ENCODE peak calls at places on chromosomes 16 and 17, in eight cellular contexts. One of them, this sample, is unnamed.

GRCh38 chr17:54899721-54900456 is 763 bp upstream of the TOM1L1 start:
- DNase-seq in MM.1S: no peak
- DNase-seq in left ventricle myocardium inferior: no peak
- DNase-seq in stomach: no peak
- DNase-seq in A549: no peak
- DNase-seq in neural progenitor cell: peak; percentile 58
- DNase-seq in IMR-90: peak; percentile 4
- DNase-seq in GM23338: peak; percentile 70
- DNase-seq in this sample: no peak

GRCh38 chr17:73902416-73903181 is 258.4 kb upstream of the SDK2 start:
- DNase-seq in stomach: no peak
- DNase-seq in A549: no peak
- DNase-seq in left ventricle myocardium inferior: no peak
- DNase-seq in GM23338: peak; percentile 78
- DNase-seq in MM.1S: peak; percentile 19
- DNase-seq in neural progenitor cell: peak; percentile 39
- DNase-seq in IMR-90: no peak
- DNase-seq in this sample: no peak

GRCh38 chr17:73021771-73022170 is 70.7 kb downstream of the SLC39A11 start:
- DNase-seq in left ventricle myocardium inferior: no peak
- DNase-seq in IMR-90: no peak
- DNase-seq in neural progenitor cell: no peak
- DNase-seq in A549: no peak
- DNase-seq in GM23338: no peak
- DNase-seq in MM.1S: no peak
- DNase-seq in stomach: no peak
- DNase-seq in this sample: no peak

GRCh38 chr16:77987772-77988171 is 34.6 kb upstream of the CLEC3A start:
- DNase-seq in stomach: no peak
- DNase-seq in MM.1S: no peak
- DNase-seq in IMR-90: no peak
- DNase-seq in neural progenitor cell: no peak
- DNase-seq in GM23338: no peak
- DNase-seq in left ventricle myocardium inferior: no peak
- DNase-seq in A549: no peak
- DNase-seq in this sample: no peak

GRCh38 chr17:43669971-43670644 is 8.4 kb upstream of the MEOX1 start:
- DNase-seq in A549: no peak
- DNase-seq in IMR-90: peak; percentile 81
- DNase-seq in stomach: peak; percentile 32
- DNase-seq in left ventricle myocardium inferior: no peak
- DNase-seq in neural progenitor cell: no peak
- DNase-seq in GM23338: peak; percentile 55
- DNase-seq in MM.1S: peak; percentile 33
- DNase-seq in this sample: no peak

GRCh38 chr17:44132275-44132821 is 8.9 kb upstream of the HDAC5 start:
- DNase-seq in neural progenitor cell: no peak
- DNase-seq in IMR-90: no peak
- DNase-seq in MM.1S: no peak
- DNase-seq in GM23338: no peak
- DNase-seq in stomach: no peak
- DNase-seq in A549: no peak
- DNase-seq in left ventricle myocardium inferior: no peak
- DNase-seq in this sample: no peak

GRCh38 chr17:49067163-49067562 is 65.4 kb upstream of the B4GALNT2 start:
- DNase-seq in left ventricle myocardium inferior: no peak
- DNase-seq in GM23338: peak; percentile 66
- DNase-seq in neural progenitor cell: peak; percentile 36
- DNase-seq in MM.1S: no peak
- DNase-seq in A549: no peak
- DNase-seq in stomach: no peak
- DNase-seq in IMR-90: no peak
- DNase-seq in this sample: no peak

GRCh38 chr17:20206068-20206467 is 196.9 kb downstream of the SPECC1 start:
- DNase-seq in neural progenitor cell: no peak
- DNase-seq in stomach: no peak
- DNase-seq in GM23338: no peak
- DNase-seq in IMR-90: no peak
- DNase-seq in A549: peak; percentile 74
- DNase-seq in left ventricle myocardium inferior: no peak
- DNase-seq in MM.1S: no peak
- DNase-seq in this sample: no peak

GRCh38 chr17:68600881-68601564 is at the start of gene FAM20A:
- DNase-seq in neural progenitor cell: peak; percentile 59
- DNase-seq in GM23338: peak; percentile 53
- DNase-seq in A549: peak; percentile 24
- DNase-seq in IMR-90: no peak
- DNase-seq in left ventricle myocardium inferior: peak; percentile 58
- DNase-seq in stomach: peak; percentile 87
- DNase-seq in MM.1S: no peak
- DNase-seq in this sample: peak; percentile 91

GRCh38 chr17:79990704-79991103 is 45.0 kb downstream of the TBC1D16 start:
- DNase-seq in GM23338: no peak
- DNase-seq in IMR-90: no peak
- DNase-seq in MM.1S: no peak
- DNase-seq in stomach: no peak
- DNase-seq in neural progenitor cell: no peak
- DNase-seq in left ventricle myocardium inferior: no peak
- DNase-seq in A549: no peak
- DNase-seq in this sample: no peak

GRCh38 chr17:12530126-12530525 is 135.6 kb upstream of the MYOCD start:
- DNase-seq in A549: no peak
- DNase-seq in left ventricle myocardium inferior: no peak
- DNase-seq in GM23338: no peak
- DNase-seq in IMR-90: no peak
- DNase-seq in stomach: no peak
- DNase-seq in neural progenitor cell: no peak
- DNase-seq in MM.1S: no peak
- DNase-seq in this sample: no peak

GRCh38 chr17:38885044-38885727 is 15.3 kb downstream of the LASP1 start:
- DNase-seq in MM.1S: no peak
- DNase-seq in neural progenitor cell: peak; percentile 5
- DNase-seq in IMR-90: no peak
- DNase-seq in stomach: no peak
- DNase-seq in A549: no peak
- DNase-seq in GM23338: no peak
- DNase-seq in left ventricle myocardium inferior: no peak
- DNase-seq in this sample: no peak

GRCh38 chr16:25553711-25554436 is 137.9 kb upstream of the HS3ST4 start:
- DNase-seq in IMR-90: peak; percentile 17
- DNase-seq in MM.1S: no peak
- DNase-seq in GM23338: no peak
- DNase-seq in A549: peak; percentile 26
- DNase-seq in neural progenitor cell: peak; percentile 12
- DNase-seq in left ventricle myocardium inferior: no peak
- DNase-seq in stomach: no peak
- DNase-seq in this sample: no peak

GRCh38 chr16:71426069-71426879 is 15.6 kb downstream of the TLE7 start:
- DNase-seq in neural progenitor cell: peak; percentile 88
- DNase-seq in MM.1S: no peak
- DNase-seq in IMR-90: peak; percentile 90
- DNase-seq in A549: peak; percentile 98
- DNase-seq in stomach: no peak
- DNase-seq in GM23338: peak; percentile 95
- DNase-seq in left ventricle myocardium inferior: no peak
- DNase-seq in this sample: peak; percentile 57

GRCh38 chr17:68843522-68843921 is 111.7 kb downstream of the ABCA8 start:
- DNase-seq in left ventricle myocardium inferior: no peak
- DNase-seq in A549: no peak
- DNase-seq in stomach: no peak
- DNase-seq in MM.1S: no peak
- DNase-seq in IMR-90: no peak
- DNase-seq in GM23338: no peak
- DNase-seq in neural progenitor cell: no peak
- DNase-seq in this sample: no peak

GRCh38 chr17:9529033-9529748 is 46.4 kb downstream of the STX8 start:
- DNase-seq in left ventricle myocardium inferior: no peak
- DNase-seq in neural progenitor cell: peak; percentile 33
- DNase-seq in stomach: no peak
- DNase-seq in A549: peak; percentile 55
- DNase-seq in MM.1S: no peak
- DNase-seq in IMR-90: peak; percentile 56
- DNase-seq in GM23338: peak; percentile 46
- DNase-seq in this sample: no peak

GRCh38 chr16:69397821-69398521 is 12.2 kb upstream of the TERF2 start:
- DNase-seq in A549: peak; percentile 93
- DNase-seq in stomach: no peak
- DNase-seq in GM23338: peak; percentile 83
- DNase-seq in IMR-90: peak; percentile 78
- DNase-seq in neural progenitor cell: peak; percentile 76
- DNase-seq in left ventricle myocardium inferior: no peak
- DNase-seq in MM.1S: no peak
- DNase-seq in this sample: no peak

GRCh38 chr17:36652716-36653115 is 51.3 kb downstream of the MRM1 start:
- DNase-seq in GM23338: no peak
- DNase-seq in A549: no peak
- DNase-seq in IMR-90: no peak
- DNase-seq in neural progenitor cell: no peak
- DNase-seq in stomach: no peak
- DNase-seq in MM.1S: no peak
- DNase-seq in left ventricle myocardium inferior: no peak
- DNase-seq in this sample: no peak

GRCh38 chr17:69144621-69145255 is 3.0 kb upstream of the ABCA6 start:
- DNase-seq in stomach: no peak
- DNase-seq in GM23338: no peak
- DNase-seq in MM.1S: no peak
- DNase-seq in IMR-90: no peak
- DNase-seq in A549: no peak
- DNase-seq in neural progenitor cell: no peak
- DNase-seq in left ventricle myocardium inferior: no peak
- DNase-seq in this sample: no peak

DNA sequence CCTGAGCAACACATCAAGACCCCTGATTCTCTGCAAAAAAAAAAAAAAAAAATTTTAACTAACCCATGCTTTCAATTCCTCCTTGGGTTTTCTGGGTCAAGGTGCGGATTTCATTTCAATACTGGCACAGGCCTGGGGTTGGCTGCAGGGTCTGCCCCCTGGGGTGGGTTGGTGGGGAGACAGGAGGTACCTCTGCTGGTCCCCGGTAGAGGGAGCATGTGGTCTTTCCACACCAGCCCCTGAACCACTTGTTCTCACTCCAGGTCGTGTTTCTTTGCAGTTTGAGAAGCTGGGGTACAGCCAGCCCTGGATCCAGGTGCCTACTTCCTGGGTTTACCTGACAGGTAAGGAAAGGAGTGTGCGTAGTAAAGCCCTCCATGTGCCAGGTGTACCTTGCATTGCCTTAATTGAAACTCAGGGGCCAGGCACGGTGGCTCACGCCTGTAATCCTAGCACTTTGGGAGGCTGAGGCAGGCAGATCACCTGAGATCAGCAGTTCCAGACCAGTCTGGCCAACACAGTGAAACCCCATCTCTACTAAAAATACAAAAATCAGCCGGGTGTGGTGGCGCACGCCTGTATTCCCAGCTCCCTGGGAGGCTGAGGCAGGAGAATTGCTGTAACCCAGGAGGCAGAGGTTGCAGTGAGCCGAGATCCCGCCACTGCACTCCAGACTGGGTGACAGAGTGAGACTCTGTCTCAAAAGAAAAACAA is 21.8 kb downstream of the SDR42E2 start:
- DNase-seq in A549: no peak
- DNase-seq in IMR-90: no peak
- DNase-seq in MM.1S: peak; percentile 62
- DNase-seq in left ventricle myocardium inferior: no peak
- DNase-seq in neural progenitor cell: peak; percentile 53
- DNase-seq in GM23338: peak; percentile 75
- DNase-seq in stomach: no peak
- DNase-seq in this sample: no peak
- H3K4me3 ChIP-seq in A549: no peak overlapping the region
- H3K4me3 ChIP-seq in IMR-90: no peak overlapping the region
- H3K4me3 ChIP-seq in MM.1S: peak overlapping the region; percentile 87
- H3K4me3 ChIP-seq in left ventricle myocardium inferior: no peak overlapping the region
- H3K4me3 ChIP-seq in neural progenitor cell: no peak overlapping the region
- H3K4me3 ChIP-seq in GM23338: no peak overlapping the region
- H3K4me3 ChIP-seq in stomach: no peak overlapping the region
- H3K4me3 ChIP-seq in this sample: no peak overlapping the region

GRCh38 chr16:67843343-67843765 is 1.2 kb downstream of the THAP11 start:
- DNase-seq in IMR-90: peak; percentile 68
- DNase-seq in left ventricle myocardium inferior: no peak
- DNase-seq in stomach: no peak
- DNase-seq in MM.1S: no peak
- DNase-seq in A549: no peak
- DNase-seq in neural progenitor cell: no peak
- DNase-seq in GM23338: no peak
- DNase-seq in this sample: no peak

GRCh38 chr16:67846063-67846319 is 742 bp upstream of the NUTF2 start:
- DNase-seq in MM.1S: no peak
- DNase-seq in A549: no peak
- DNase-seq in stomach: no peak
- DNase-seq in GM23338: no peak
- DNase-seq in neural progenitor cell: no peak
- DNase-seq in IMR-90: no peak
- DNase-seq in left ventricle myocardium inferior: no peak
- DNase-seq in this sample: no peak

GRCh38 chr16:67842509-67843342 is 606 bp downstream of the THAP11 start:
- DNase-seq in MM.1S: peak; percentile 61
- DNase-seq in A549: peak; percentile 48
- DNase-seq in GM23338: peak; percentile 69
- DNase-seq in left ventricle myocardium inferior: peak; percentile 65
- DNase-seq in IMR-90: peak; percentile 46
- DNase-seq in stomach: peak; percentile 49
- DNase-seq in neural progenitor cell: peak; percentile 83
- DNase-seq in this sample: peak; percentile 73

GRCh38 chr16:67845291-67846062 is 1.3 kb upstream of the NUTF2 start:
- DNase-seq in IMR-90: no peak
- DNase-seq in MM.1S: no peak
- DNase-seq in A549: no peak
- DNase-seq in GM23338: peak; percentile 11
- DNase-seq in neural progenitor cell: no peak
- DNase-seq in stomach: no peak
- DNase-seq in left ventricle myocardium inferior: no peak
- DNase-seq in this sample: no peak

GRCh38 chr16:67844441-67844840 is 2.3 kb upstream of the NUTF2 start:
- DNase-seq in neural progenitor cell: peak; percentile 50
- DNase-seq in GM23338: peak; percentile 27
- DNase-seq in stomach: no peak
- DNase-seq in left ventricle myocardium inferior: no peak
- DNase-seq in IMR-90: peak; percentile 51
- DNase-seq in MM.1S: no peak
- DNase-seq in A549: no peak
- DNase-seq in this sample: no peak
- TF ChIP-seq CTCF in neural progenitor cell: no peak
- TF ChIP-seq CTCF in GM23338: no peak
- TF ChIP-seq CTCF in stomach: no peak
- TF ChIP-seq CTCF in left ventricle myocardium inferior: peak; percentile 21
- TF ChIP-seq CTCF in IMR-90: no peak
- TF ChIP-seq CTCF in MM.1S: no peak
- TF ChIP-seq CTCF in A549: no peak
- TF ChIP-seq CTCF in this sample: no peak

GRCh38 chr16:82133798-82134197 is 36.2 kb downstream of the MPHOSPH6 start:
- DNase-seq in left ventricle myocardium inferior: no peak
- DNase-seq in MM.1S: no peak
- DNase-seq in A549: no peak
- DNase-seq in stomach: no peak
- DNase-seq in GM23338: no peak
- DNase-seq in neural progenitor cell: no peak
- DNase-seq in IMR-90: no peak
- DNase-seq in this sample: no peak
- H3K4me1 ChIP-seq in left ventricle myocardium inferior: peaks cover 13% of the 10 kb centered on the region
- H3K4me1 ChIP-seq in MM.1S: peaks cover 5% of the 10 kb centered on the region
- H3K4me1 ChIP-seq in A549: no peaks in the 10 kb centered on the region
- H3K4me1 ChIP-seq in stomach: no peaks in the 10 kb centered on the region
- H3K4me1 ChIP-seq in GM23338: peaks cover 2% of the 10 kb centered on the region
- H3K4me1 ChIP-seq in neural progenitor cell: peaks cover 1% of the 10 kb centered on the region
- H3K4me1 ChIP-seq in IMR-90: peaks cover 1% of the 10 kb centered on the region
- H3K4me1 ChIP-seq in this sample: no peaks in the 10 kb centered on the region

GRCh38 chr16:49528564-49529150 is 155.1 kb downstream of the C16orf78 start:
- DNase-seq in A549: no peak
- DNase-seq in MM.1S: no peak
- DNase-seq in IMR-90: no peak
- DNase-seq in stomach: no peak
- DNase-seq in neural progenitor cell: no peak
- DNase-seq in GM23338: no peak
- DNase-seq in left ventricle myocardium inferior: no peak
- DNase-seq in this sample: no peak
- H3K4me3 ChIP-seq in A549: no peak overlapping the region
- H3K4me3 ChIP-seq in MM.1S: no peak overlapping the region
- H3K4me3 ChIP-seq in IMR-90: peak overlapping the region; percentile 16
- H3K4me3 ChIP-seq in stomach: peak overlapping the region; percentile 39
- H3K4me3 ChIP-seq in neural progenitor cell: no peak overlapping the region
- H3K4me3 ChIP-seq in GM23338: no peak overlapping the region
- H3K4me3 ChIP-seq in left ventricle myocardium inferior: peak overlapping the region; percentile 57
- H3K4me3 ChIP-seq in this sample: peak overlapping the region; percentile 35

This sample was measured in upper lobe of right lung.